ENCODE peak calls at places on chromosomes 13 and 19, in eight cellular contexts. N is endothelial cell, R is tibial artery, W is lower leg skin, P is NCI-H1694 treated with DMSO at 0.1 percent for 48 hours, H is NCI-H774, G is SK-N-SH, M is GM12865. K is an unnamed sample.

GRCh38 chr19:40740747-40741146 is 9.5 kb downstream of the ACTMAP start:
- DNase-seq in R (peak; percentile 89), G (no peak), H (no peak), M (no peak), W (peak; percentile 89), N (no peak), P (no peak), K (no peak)

GRCh38 chr19:4068058-4068966 is 1.6 kb upstream of the ZBTB7A start:
- DNase-seq in N (no peak), G (no peak), R (no peak), W (no peak), P (peak; percentile 16), H (no peak), M (no peak), K (no peak)

GRCh38 chr13:39536906-39537305 is 66.1 kb downstream of the LHFPL6 start:
- DNase-seq in R (no peak), H (no peak), M (no peak), N (no peak), G (no peak), W (no peak), P (no peak), K (no peak)

GRCh38 chr13:29594710-29595379 is 643 bp downstream of the SLC7A1 start:
- DNase-seq in P (no peak), N (peak; percentile 39), R (peak; percentile 75), W (peak; percentile 53), M (peak; percentile 71), H (no peak), G (peak; percentile 78), K (no peak)

GRCh38 chr13:40665061-40665753 is 1.2 kb downstream of the FOXO1 start:
- DNase-seq in N (peak; percentile 28), H (no peak), M (peak; percentile 65), P (no peak), W (no peak), G (peak; percentile 57), R (peak; percentile 31), K (no peak)

GRCh38 chr19:48466571-48467325 is 2.4 kb upstream of the CYTH2 start:
- DNase-seq in P (no peak), H (no peak), G (peak; percentile 19), M (no peak), W (no peak), R (no peak), N (no peak), K (no peak)

GRCh38 chr13:36369268-36370107 is 23.3 kb upstream of the SPART start:
- DNase-seq in M (no peak), R (no peak), H (no peak), N (no peak), G (no peak), W (no peak), P (no peak), K (no peak)

GRCh38 chr19:37954421-37954874 is 47.4 kb downstream of the SIPA1L3 start:
- DNase-seq in H (no peak), N (no peak), M (peak; percentile 51), W (no peak), P (no peak), G (no peak), R (no peak), K (no peak)

GRCh38 chr13:106520205-106521004 is 15.1 kb downstream of the EFNB2 start:
- DNase-seq in W (no peak), N (no peak), G (no peak), M (no peak), P (peak; percentile 63), R (no peak), H (no peak), K (no peak)

GRCh38 chr19:3586124-3586626 is 897 bp downstream of the GIPC3 start:
- DNase-seq in M (no peak), W (no peak), R (no peak), H (no peak), N (peak; percentile 61), G (peak; percentile 89), P (no peak), K (no peak)

GRCh38 chr13:45073809-45074208 is 46.5 kb upstream of the GTF2F2 start:
- DNase-seq in P (no peak), N (no peak), H (no peak), M (no peak), G (no peak), R (no peak), W (no peak), K (no peak)

GRCh38 chr13:27211771-27212364 is 39.5 kb upstream of the RPL21 start:
- DNase-seq in M (no peak), G (no peak), N (no peak), R (no peak), P (no peak), W (no peak), H (no peak), K (no peak)

GRCh38 chr13:36706755-36707154 is 32.9 kb downstream of the SERTM1 start:
- DNase-seq in G (no peak), W (no peak), M (no peak), P (no peak), N (no peak), R (no peak), H (no peak), K (no peak)

GRCh38 chr19:14118165-14119051 is 846 bp upstream of the PRKACA start:
- DNase-seq in R (peak; percentile 96), N (no peak), G (peak; percentile 42), H (peak; percentile 91), M (peak; percentile 32), P (peak; percentile 21), W (peak; percentile 89), K (no peak)

GRCh38 chr13:42883771-42884170 is 102.4 kb downstream of the FAM216B start:
- DNase-seq in R (no peak), P (peak; percentile 76), M (peak; percentile 12), W (no peak), G (peak; percentile 61), N (no peak), H (no peak), K (no peak)

GRCh38 chr13:31588331-31588730 is 151.0 kb upstream of the RXFP2 start:
- DNase-seq in R (no peak), P (no peak), M (no peak), G (no peak), W (no peak), H (no peak), N (no peak), K (no peak)

GRCh38 chr13:80481589-80481988 is 140.7 kb upstream of the SPRY2 start:
- DNase-seq in P (no peak), N (no peak), G (no peak), M (no peak), R (no peak), W (no peak), H (no peak), K (no peak)

GRCh38 chr19:40702337-40703012 is 12.0 kb upstream of the NUMBL start:
- DNase-seq in N (peak; percentile 67), M (no peak), H (no peak), P (peak; percentile 86), W (no peak), G (no peak), R (no peak), K (no peak)

GRCh38 chr19:46487802-46488445 is 7.7 kb downstream of the PNMA8B start:
- DNase-seq in M (peak; percentile 68), P (peak; percentile 51), H (peak; percentile 33), W (peak; percentile 62), N (peak; percentile 94), G (peak; percentile 89), R (peak; percentile 76), K (peak; percentile 71)

K was measured in RWPE2.